ENCODE peak calls at places on chromosome 1, in seven cellular contexts. N, Q, U, O, K, X and B are unnamed samples.

GRCh38 chr1:224124220-224124619 is 10.3 kb downstream of the FBXO28 start:
- DNase-seq in N (no peak), Q (no peak), U (no peak), O (no peak), K (no peak), X (no peak), B (no peak)

GRCh38 chr1:56374026-56374974 is 205.1 kb downstream of the PLPP3 start:
- DNase-seq in N (no peak), Q (no peak), U (no peak), O (no peak), K (peak; percentile 40), X (peak; percentile 50), B (no peak)

GRCh38 chr1:62908168-62908567 is 124.2 kb downstream of the ATG4C start:
- DNase-seq in N (no peak), Q (no peak), U (no peak), O (no peak), K (no peak), X (no peak), B (no peak)

GRCh38 chr1:67214420-67215174 is 48.3 kb downstream of the IL23R start:
- DNase-seq in N (peak; percentile 29), Q (no peak), U (peak; percentile 40), O (no peak), K (no peak), X (no peak), B (peak; percentile 64)

GRCh38 chr1:236416165-236416564 is 22.1 kb downstream of the EDARADD start:
- DNase-seq in N (no peak), Q (no peak), U (no peak), O (no peak), K (no peak), X (no peak), B (no peak)

GRCh38 chr1:244231572-244232315 is 180.7 kb downstream of the ZBTB18 start:
- DNase-seq in N (no peak), Q (no peak), U (no peak), O (no peak), K (peak; percentile 58), X (no peak), B (peak; percentile 41)

GRCh38 chr1:25033828-25034451 is 103.9 kb upstream of the RUNX3 start:
- DNase-seq in N (no peak), Q (no peak), U (no peak), O (no peak), K (peak; percentile 33), X (peak; percentile 33), B (no peak)

GRCh38 chr1:57966340-57966739 is 542.5 kb upstream of the DAB1 start:
- DNase-seq in N (no peak), Q (no peak), U (no peak), O (no peak), K (no peak), X (no peak), B (no peak)

GRCh38 chr1:77220687-77221463 is 1.6 kb upstream of the PIGK start:
- DNase-seq in N (no peak), Q (no peak), U (peak; percentile 57), O (no peak), K (no peak), X (no peak), B (no peak)

GRCh38 chr1:6967431-6968079 is 182.3 kb downstream of the CAMTA1 start:
- DNase-seq in N (no peak), Q (no peak), U (no peak), O (no peak), K (no peak), X (no peak), B (no peak)

GRCh38 chr1:63843884-63844283 is 70.1 kb downstream of the ROR1 start:
- DNase-seq in N (no peak), Q (no peak), U (no peak), O (no peak), K (no peak), X (no peak), B (no peak)

GRCh38 chr1:38929054-38929453 is 12.6 kb downstream of the RHBDL2 start:
- DNase-seq in N (no peak), Q (no peak), U (no peak), O (no peak), K (no peak), X (peak; percentile 11), B (no peak)

GRCh38 chr1:82487778-82488177 is 687.0 kb downstream of the ADGRL2 start:
- DNase-seq in N (no peak), Q (no peak), U (no peak), O (no peak), K (no peak), X (no peak), B (no peak)

GRCh38 chr1:113095790-113096455 is 22.9 kb downstream of the LRIG2 start:
- DNase-seq in N (no peak), Q (no peak), U (no peak), O (no peak), K (no peak), X (no peak), B (no peak)

GRCh38 chr1:73537400-73537799 is 660.6 kb downstream of the LRRIQ3 start:
- DNase-seq in N (peak; percentile 55), Q (no peak), U (no peak), O (no peak), K (no peak), X (no peak), B (no peak)

GRCh38 chr1:227112538-227112937 is 172.4 kb downstream of the COQ8A start:
- DNase-seq in N (no peak), Q (no peak), U (no peak), O (no peak), K (no peak), X (no peak), B (no peak)

GRCh38 chr1:207240325-207241095 is 81.0 kb upstream of the CD55 start:
- DNase-seq in N (no peak), Q (no peak), U (peak; percentile 64), O (no peak), K (no peak), X (no peak), B (peak; percentile 32)

GRCh38 chr1:243849089-243850012 is 692 bp downstream of the AKT3 start:
- DNase-seq in N (peak; percentile 65), Q (no peak), U (peak; percentile 63), O (peak; percentile 29), K (peak; percentile 66), X (peak; percentile 58), B (peak; percentile 49)

GRCh38 chr1:31054349-31054748 is 11.2 kb downstream of the PUM1 start:
- DNase-seq in N (no peak), Q (no peak), U (no peak), O (no peak), K (no peak), X (no peak), B (no peak)

GRCh38 chr1:38076038-38076437 is 29.4 kb upstream of the POU3F1 start:
- DNase-seq in N (peak; percentile 75), Q (no peak), U (no peak), O (no peak), K (no peak), X (no peak), B (peak; percentile 11)

GRCh38 chr1:19974822-19975416 is 4.5 kb downstream of the PLA2G2A start:
- DNase-seq in N (peak; percentile 66), Q (peak; percentile 20), U (peak; percentile 64), O (peak; percentile 8), K (peak; percentile 42), X (peak; percentile 24), B (peak; percentile 44)

GRCh38 chr1:20698195-20698910 is 19.5 kb downstream of the KIF17 start:
- DNase-seq in N (no peak), Q (peak; percentile 44), U (peak; percentile 21), O (peak; percentile 83), K (no peak), X (no peak), B (no peak)

GRCh38 chr1:224433041-224433670 is 1.4 kb downstream of the WDR26 start:
- DNase-seq in N (no peak), Q (no peak), U (peak; percentile 7), O (no peak), K (no peak), X (no peak), B (peak; percentile 21)

DNA sequence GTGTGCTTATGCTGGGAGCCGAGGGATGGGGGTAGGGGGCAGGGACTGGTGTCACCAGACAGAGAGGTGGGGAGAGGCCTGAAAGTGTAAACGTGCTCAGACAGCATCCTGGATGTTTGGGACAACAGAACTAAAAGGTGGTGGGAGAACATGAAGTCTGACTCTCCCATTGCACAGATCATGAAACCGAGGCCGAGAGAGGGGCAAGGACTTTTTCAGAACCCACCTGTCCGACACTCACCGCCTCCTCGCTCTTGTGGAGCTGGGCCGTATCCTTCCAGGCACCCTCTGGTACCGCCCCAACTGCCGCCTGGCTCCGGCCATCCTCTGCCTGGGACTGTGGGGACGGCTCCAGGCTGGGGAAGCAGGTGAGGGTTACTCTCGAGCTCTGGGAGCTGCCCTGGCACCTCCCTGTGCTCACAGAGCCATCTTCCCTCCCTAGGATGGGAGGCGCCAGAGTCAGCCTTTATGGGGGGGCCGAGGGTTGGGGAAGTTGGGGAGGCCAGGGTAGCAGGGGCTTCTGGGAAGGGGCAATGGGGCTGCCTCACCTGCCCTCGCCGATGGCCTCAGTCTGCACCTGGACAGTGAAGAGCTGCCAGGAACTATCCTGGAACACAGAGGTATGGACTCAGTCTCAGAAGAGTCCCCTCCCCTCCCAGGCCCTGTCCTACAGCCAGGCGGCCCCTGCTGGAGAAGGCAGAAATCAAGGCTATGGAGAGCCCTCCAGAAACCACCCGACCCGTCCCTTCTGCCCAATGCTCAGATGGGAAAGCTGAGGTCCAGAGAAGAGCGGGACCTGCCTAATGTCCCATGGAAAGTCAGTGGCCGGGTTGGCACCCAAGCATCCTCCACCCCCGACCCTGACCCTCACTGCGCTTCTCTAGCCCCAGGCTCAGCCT is 7.0 kb downstream of the ATP13A2 start:
- DNase-seq in N (no peak), Q (no peak), U (no peak), O (no peak), K (no peak), X (no peak), B (no peak)
- TF ChIP-seq CTCF in N (no peak), Q (no peak), U (peak; percentile 57), O (peak; percentile 5), K (no peak), X (no peak), B (no peak)

DNA sequence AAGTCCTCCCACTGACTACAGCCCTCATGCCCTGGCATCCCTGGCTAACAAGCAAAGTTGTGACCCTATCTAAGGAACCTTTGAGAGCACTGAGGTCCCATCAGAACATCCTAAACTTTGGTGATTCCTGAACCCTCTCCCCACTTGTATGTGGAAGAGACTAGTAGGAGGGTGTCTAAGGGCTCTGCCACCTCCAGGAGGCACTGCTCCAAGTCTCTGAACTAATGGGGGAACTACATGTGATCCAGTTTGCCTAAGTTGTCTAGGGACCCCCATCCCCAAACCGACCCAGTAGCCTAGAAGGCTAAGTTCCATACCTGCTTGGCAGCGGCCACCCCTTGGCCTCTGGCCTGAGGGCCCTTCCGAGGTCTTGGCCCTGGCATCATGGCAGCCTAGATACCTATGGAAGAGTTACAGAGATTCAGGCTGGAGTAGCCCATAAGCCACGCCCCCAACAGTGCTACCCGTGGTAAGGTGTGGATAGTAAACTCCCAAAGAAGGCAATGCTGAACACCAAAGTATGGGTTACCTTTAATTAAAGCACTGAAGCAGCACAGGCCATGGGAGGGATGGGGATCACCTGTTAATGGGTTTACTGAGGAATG is 1.7 kb downstream of the CC2D1B start:
- DNase-seq in N (no peak), Q (no peak), U (no peak), O (no peak), K (no peak), X (no peak), B (no peak)
- TF ChIP-seq CTCF in N (no peak), Q (no peak), U (peak; percentile 12), O (no peak), K (no peak), X (no peak), B (no peak)

GRCh38 chr1:108316545-108316944 is 72.7 kb upstream of the NBPF4 start:
- DNase-seq in N (no peak), Q (no peak), U (no peak), O (no peak), K (no peak), X (no peak), B (peak; percentile 1)
- TF ChIP-seq CTCF in N (peak; percentile 22), Q (peak; percentile 33), U (peak; percentile 46), O (peak; percentile 49), K (no peak), X (no peak), B (no peak)

GRCh38 chr1:218259800-218260199 is 25.3 kb upstream of the RRP15 start:
- DNase-seq in N (no peak), Q (no peak), U (no peak), O (no peak), K (no peak), X (no peak), B (peak; percentile 59)
- TF ChIP-seq CTCF in N (peak; percentile 41), Q (peak; percentile 40), U (peak; percentile 52), O (peak; percentile 6), K (no peak), X (no peak), B (peak; percentile 61)